ENCODE peak calls at places on chromosomes 13 and 19, in five cellular contexts. One of them, this sample, is unnamed. For H3K4me1, the result is how much of the 10 kb centered on the place peaks cover.

GRCh38 chr19:12773571-12773970 is 1.8 kb downstream of the HOOK2 start:
- DNase-seq in uterus: no peak
- DNase-seq in spleen: no peak
- DNase-seq in right lobe of liver: no peak
- DNase-seq in body of pancreas: no peak
- DNase-seq in this sample: no peak

GRCh38 chr13:91544723-91545122 is 146.3 kb downstream of the GPC5 start:
- DNase-seq in uterus: no peak
- DNase-seq in spleen: no peak
- DNase-seq in right lobe of liver: no peak
- DNase-seq in body of pancreas: no peak
- DNase-seq in this sample: no peak

GRCh38 chr19:1213391-1214286 is 8.1 kb downstream of the STK11 start:
- DNase-seq in uterus: peak
- DNase-seq in spleen: peak
- DNase-seq in right lobe of liver: no peak
- DNase-seq in body of pancreas: peak
- DNase-seq in this sample: peak

GRCh38 chr19:3618144-3618810 is 8.3 kb downstream of the CACTIN start:
- DNase-seq in uterus: peak
- DNase-seq in spleen: peak
- DNase-seq in right lobe of liver: peak
- DNase-seq in body of pancreas: peak
- DNase-seq in this sample: peak

GRCh38 chr19:17841810-17842662 is 5.7 kb downstream of the JAK3 start:
- DNase-seq in uterus: peak
- DNase-seq in spleen: peak
- DNase-seq in right lobe of liver: peak
- DNase-seq in body of pancreas: peak
- DNase-seq in this sample: peak

GRCh38 chr19:55255618-55256423 is 3.0 kb downstream of the PPP6R1 start:
- DNase-seq in uterus: no peak
- DNase-seq in spleen: peak
- DNase-seq in right lobe of liver: no peak
- DNase-seq in body of pancreas: no peak
- DNase-seq in this sample: no peak

GRCh38 chr13:42355118-42355840 is 83.3 kb downstream of the AKAP11 start:
- DNase-seq in uterus: no peak
- DNase-seq in spleen: no peak
- DNase-seq in right lobe of liver: no peak
- DNase-seq in body of pancreas: no peak
- DNase-seq in this sample: no peak

GRCh38 chr13:27388236-27388635 is 36.2 kb upstream of the GTF3A start:
- DNase-seq in uterus: no peak
- DNase-seq in spleen: no peak
- DNase-seq in right lobe of liver: no peak
- DNase-seq in body of pancreas: no peak
- DNase-seq in this sample: no peak

GRCh38 chr19:33386361-33386858 is 12.9 kb downstream of the CEBPG start:
- DNase-seq in uterus: no peak
- DNase-seq in spleen: no peak
- DNase-seq in right lobe of liver: no peak
- DNase-seq in body of pancreas: no peak
- DNase-seq in this sample: no peak

GRCh38 chr13:52026246-52026626 is 1.7 kb downstream of the UTP14C start:
- DNase-seq in uterus: no peak
- DNase-seq in spleen: no peak
- DNase-seq in right lobe of liver: no peak
- DNase-seq in body of pancreas: no peak
- DNase-seq in this sample: no peak

GRCh38 chr13:45219938-45220375 is 19.1 kb upstream of the KCTD4 start:
- DNase-seq in uterus: no peak
- DNase-seq in spleen: no peak
- DNase-seq in right lobe of liver: no peak
- DNase-seq in body of pancreas: no peak
- DNase-seq in this sample: peak

GRCh38 chr19:13796301-13797057 is 1.2 kb downstream of the ZSWIM4 start:
- DNase-seq in uterus: peak
- DNase-seq in spleen: peak
- DNase-seq in right lobe of liver: no peak
- DNase-seq in body of pancreas: peak
- DNase-seq in this sample: peak

GRCh38 chr13:37868691-37869505 is 674 bp downstream of the TRPC4 start:
- DNase-seq in uterus: no peak
- DNase-seq in spleen: no peak
- DNase-seq in right lobe of liver: no peak
- DNase-seq in body of pancreas: no peak
- DNase-seq in this sample: no peak

GRCh38 chr19:42468273-42468796 is 25.6 kb upstream of the CXCL17 start:
- DNase-seq in uterus: no peak
- DNase-seq in spleen: no peak
- DNase-seq in right lobe of liver: no peak
- DNase-seq in body of pancreas: no peak
- DNase-seq in this sample: peak

GRCh38 chr13:43648733-43649132 is 138.0 kb downstream of the ENOX1 start:
- DNase-seq in uterus: no peak
- DNase-seq in spleen: no peak
- DNase-seq in right lobe of liver: no peak
- DNase-seq in body of pancreas: no peak
- DNase-seq in this sample: no peak

GRCh38 chr13:110445183-110445582 is 116.3 kb downstream of the RAB20 start:
- DNase-seq in uterus: no peak
- DNase-seq in spleen: no peak
- DNase-seq in right lobe of liver: no peak
- DNase-seq in body of pancreas: no peak
- DNase-seq in this sample: no peak

GRCh38 chr13:25494708-25495411 is 123.1 kb downstream of the ATP8A2 start:
- DNase-seq in uterus: no peak
- DNase-seq in spleen: no peak
- DNase-seq in right lobe of liver: no peak
- DNase-seq in body of pancreas: no peak
- DNase-seq in this sample: no peak

GRCh38 chr13:65929436-65929835 is 1300.7 kb downstream of the PCDH9 start:
- DNase-seq in uterus: no peak
- DNase-seq in spleen: no peak
- DNase-seq in right lobe of liver: no peak
- DNase-seq in body of pancreas: no peak
- DNase-seq in this sample: no peak

GRCh38 chr19:53916004-53916403 is 6.9 kb downstream of the CACNG7 start:
- DNase-seq in uterus: no peak
- DNase-seq in spleen: no peak
- DNase-seq in right lobe of liver: no peak
- DNase-seq in body of pancreas: no peak
- DNase-seq in this sample: no peak

GRCh38 chr13:110397445-110397844 is 90.4 kb downstream of the COL4A2 start:
- DNase-seq in uterus: no peak
- DNase-seq in spleen: no peak
- DNase-seq in right lobe of liver: no peak
- DNase-seq in body of pancreas: no peak
- DNase-seq in this sample: peak

GRCh38 chr13:71865858-71866172 is 1.2 kb downstream of the DACH1 start:
- DNase-seq in uterus: peak
- DNase-seq in spleen: peak
- DNase-seq in right lobe of liver: peak
- DNase-seq in body of pancreas: no peak
- DNase-seq in this sample: peak

GRCh38 chr19:9406798-9407352 is 28.5 kb downstream of the ZNF266 start:
- DNase-seq in uterus: peak
- DNase-seq in spleen: peak
- DNase-seq in right lobe of liver: no peak
- DNase-seq in body of pancreas: peak
- DNase-seq in this sample: peak

GRCh38 chr19:12834418-12834943 is at the start of gene RTBDN:
- DNase-seq in uterus: no peak
- DNase-seq in spleen: no peak
- DNase-seq in right lobe of liver: no peak
- DNase-seq in body of pancreas: no peak
- DNase-seq in this sample: no peak

DNA sequence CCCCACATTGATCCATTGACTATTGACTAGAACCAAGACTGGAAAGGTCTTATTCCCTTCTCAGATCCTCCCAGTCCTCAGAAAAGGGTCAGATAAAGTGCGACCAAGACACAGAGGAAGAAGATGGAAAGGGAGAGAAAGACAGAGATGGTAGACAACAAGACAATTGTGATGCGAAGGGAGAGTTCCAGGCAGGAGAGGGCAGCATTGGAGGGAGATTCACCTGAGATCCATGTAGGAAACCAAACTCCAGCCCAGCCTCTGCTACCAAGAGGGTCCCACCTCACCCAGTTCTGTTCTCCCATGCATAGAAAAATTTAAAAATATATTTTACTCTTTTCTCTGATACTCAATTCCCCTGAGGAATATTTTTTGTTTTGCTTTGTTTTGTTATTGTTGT is 67.3 kb upstream of the TSHZ3 start:
- DNase-seq in uterus: no peak
- DNase-seq in spleen: no peak
- DNase-seq in right lobe of liver: no peak
- DNase-seq in body of pancreas: no peak
- DNase-seq in this sample: no peak
- H3K4me1 ChIP-seq in uterus: under half
- H3K4me1 ChIP-seq in spleen: under half
- H3K4me1 ChIP-seq in right lobe of liver: under half
- H3K4me1 ChIP-seq in body of pancreas: under half
- H3K4me1 ChIP-seq in this sample: under half

GRCh38 chr19:11154683-11155047 is 917 bp downstream of the SPC24 start:
- DNase-seq in uterus: no peak
- DNase-seq in spleen: no peak
- DNase-seq in right lobe of liver: no peak
- DNase-seq in body of pancreas: no peak
- DNase-seq in this sample: no peak

GRCh38 chr19:11151181-11151580 is 4.4 kb downstream of the SPC24 start:
- DNase-seq in uterus: no peak
- DNase-seq in spleen: no peak
- DNase-seq in right lobe of liver: no peak
- DNase-seq in body of pancreas: no peak
- DNase-seq in this sample: no peak

GRCh38 chr19:11152318-11153062 is 3.1 kb downstream of the SPC24 start:
- DNase-seq in uterus: peak
- DNase-seq in spleen: no peak
- DNase-seq in right lobe of liver: peak
- DNase-seq in body of pancreas: peak
- DNase-seq in this sample: peak

GRCh38 chr19:11159598-11160001 is 4.0 kb upstream of the SPC24 start:
- DNase-seq in uterus: peak
- DNase-seq in spleen: no peak
- DNase-seq in right lobe of liver: peak
- DNase-seq in body of pancreas: no peak
- DNase-seq in this sample: no peak

GRCh38 chr19:11155373-11156120 is at the start of gene SPC24:
- DNase-seq in uterus: peak
- DNase-seq in spleen: peak
- DNase-seq in right lobe of liver: peak
- DNase-seq in body of pancreas: peak
- DNase-seq in this sample: peak
- TF ChIP-seq POLR2A in uterus: peak
- TF ChIP-seq POLR2A in spleen: no peak
- TF ChIP-seq POLR2A in right lobe of liver: no peak
- TF ChIP-seq POLR2A in body of pancreas: no peak
- TF ChIP-seq POLR2A in this sample: no peak

DNA sequence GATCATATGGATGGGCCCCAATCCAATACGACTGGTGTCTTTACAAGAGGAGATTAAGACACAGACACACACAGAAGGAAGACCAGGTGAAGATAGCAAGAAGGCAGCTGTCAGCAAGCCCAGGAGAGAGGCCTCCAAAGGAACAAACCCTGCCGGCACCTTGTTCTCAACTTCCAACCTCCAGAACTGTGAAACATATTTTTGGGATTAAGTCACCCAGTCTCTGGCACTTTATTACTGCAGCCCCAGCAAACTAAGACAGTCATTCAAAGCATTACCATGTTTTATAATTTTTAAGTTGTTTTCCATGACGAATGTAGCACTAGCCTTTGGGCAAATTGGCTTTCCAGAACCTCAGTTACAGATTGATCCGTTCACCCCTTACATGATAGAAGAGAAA is 11.3 kb downstream of the STARD13 start:
- DNase-seq in uterus: no peak
- DNase-seq in spleen: no peak
- DNase-seq in right lobe of liver: no peak
- DNase-seq in body of pancreas: no peak
- DNase-seq in this sample: no peak
- H3K4me1 ChIP-seq in uterus: under half
- H3K4me1 ChIP-seq in spleen: under half
- H3K4me1 ChIP-seq in right lobe of liver: under half
- H3K4me1 ChIP-seq in body of pancreas: half or more
- H3K4me1 ChIP-seq in this sample: under half

GRCh38 chr19:11196406-11197287 is 698 bp downstream of the KANK2 start:
- DNase-seq in uterus: peak
- DNase-seq in spleen: peak
- DNase-seq in right lobe of liver: no peak
- DNase-seq in body of pancreas: peak
- DNase-seq in this sample: no peak

GRCh38 chr19:11198175-11198534 is 810 bp upstream of the KANK2 start:
- DNase-seq in uterus: no peak
- DNase-seq in spleen: no peak
- DNase-seq in right lobe of liver: no peak
- DNase-seq in body of pancreas: no peak
- DNase-seq in this sample: no peak

GRCh38 chr19:11198769-11199469 is 1.6 kb upstream of the KANK2 start:
- DNase-seq in uterus: no peak
- DNase-seq in spleen: no peak
- DNase-seq in right lobe of liver: no peak
- DNase-seq in body of pancreas: no peak
- DNase-seq in this sample: peak

GRCh38 chr19:11195681-11196080 is 1.7 kb downstream of the KANK2 start:
- DNase-seq in uterus: no peak
- DNase-seq in spleen: no peak
- DNase-seq in right lobe of liver: no peak
- DNase-seq in body of pancreas: no peak
- DNase-seq in this sample: no peak

GRCh38 chr19:11197291-11198174 is at the start of gene KANK2:
- DNase-seq in uterus: peak
- DNase-seq in spleen: peak
- DNase-seq in right lobe of liver: peak
- DNase-seq in body of pancreas: peak
- DNase-seq in this sample: peak
- TF ChIP-seq POLR2A in uterus: peak
- TF ChIP-seq POLR2A in spleen: no peak
- TF ChIP-seq POLR2A in right lobe of liver: peak
- TF ChIP-seq POLR2A in body of pancreas: peak
- TF ChIP-seq POLR2A in this sample: no peak

GRCh38 chr19:40600086-40600917 is 867 bp upstream of the LTBP4 start:
- DNase-seq in uterus: peak
- DNase-seq in spleen: no peak
- DNase-seq in right lobe of liver: no peak
- DNase-seq in body of pancreas: no peak
- DNase-seq in this sample: no peak
- H3K4me1 ChIP-seq in uterus: under half
- H3K4me1 ChIP-seq in spleen: half or more
- H3K4me1 ChIP-seq in right lobe of liver: under half
- H3K4me1 ChIP-seq in body of pancreas: half or more
- H3K4me1 ChIP-seq in this sample: under half

GRCh38 chr19:48963371-48964204 is 1.5 kb upstream of the FTL start:
- DNase-seq in uterus: peak
- DNase-seq in spleen: peak
- DNase-seq in right lobe of liver: peak
- DNase-seq in body of pancreas: peak
- DNase-seq in this sample: peak
- TF ChIP-seq POLR2A in uterus: peak
- TF ChIP-seq POLR2A in spleen: no peak
- TF ChIP-seq POLR2A in right lobe of liver: peak
- TF ChIP-seq POLR2A in body of pancreas: no peak
- TF ChIP-seq POLR2A in this sample: no peak

This sample was measured in adrenal gland.